ENCODE peak calls at places on chromosomes 5 and 9, in six cellular contexts. One of them, this sample, is unnamed.
A peak's percentile ranks its signal among the peaks of the same experiment; 100 is the strongest.

GRCh38 chr5:168647083-168647482 is 67.9 kb upstream of the PANK3 start:
- DNase-seq in immature natural killer cell: no peak
- DNase-seq in CD4-positive, alpha-beta memory T cell: no peak
- DNase-seq in mucosa of gallbladder: no peak
- DNase-seq in sigmoid colon: no peak
- DNase-seq in H4: no peak
- DNase-seq in this sample: no peak

GRCh38 chr5:155773680-155774079 is 553.3 kb upstream of the SGCD start:
- DNase-seq in immature natural killer cell: peak; percentile 61
- DNase-seq in CD4-positive, alpha-beta memory T cell: no peak
- DNase-seq in mucosa of gallbladder: no peak
- DNase-seq in sigmoid colon: no peak
- DNase-seq in H4: no peak
- DNase-seq in this sample: no peak

GRCh38 chr9:78289474-78289873 is 7.5 kb upstream of the PSAT1 start:
- DNase-seq in immature natural killer cell: no peak
- DNase-seq in CD4-positive, alpha-beta memory T cell: no peak
- DNase-seq in mucosa of gallbladder: no peak
- DNase-seq in sigmoid colon: no peak
- DNase-seq in H4: no peak
- DNase-seq in this sample: no peak

GRCh38 chr5:138911441-138911840 is 36.3 kb upstream of the LRRTM2 start:
- DNase-seq in immature natural killer cell: no peak
- DNase-seq in CD4-positive, alpha-beta memory T cell: no peak
- DNase-seq in mucosa of gallbladder: no peak
- DNase-seq in sigmoid colon: no peak
- DNase-seq in H4: no peak
- DNase-seq in this sample: no peak

GRCh38 chr9:26937816-26938371 is 9.1 kb downstream of the PLAA start:
- DNase-seq in immature natural killer cell: no peak
- DNase-seq in CD4-positive, alpha-beta memory T cell: no peak
- DNase-seq in mucosa of gallbladder: no peak
- DNase-seq in sigmoid colon: no peak
- DNase-seq in H4: no peak
- DNase-seq in this sample: no peak

GRCh38 chr5:581941-582340 is 30.2 kb upstream of the CEP72 start:
- DNase-seq in immature natural killer cell: no peak
- DNase-seq in CD4-positive, alpha-beta memory T cell: no peak
- DNase-seq in mucosa of gallbladder: no peak
- DNase-seq in sigmoid colon: peak; percentile 1
- DNase-seq in H4: no peak
- DNase-seq in this sample: no peak

GRCh38 chr9:38371495-38371894 is 21.0 kb upstream of the ALDH1B1 start:
- DNase-seq in immature natural killer cell: no peak
- DNase-seq in CD4-positive, alpha-beta memory T cell: peak; percentile 30
- DNase-seq in mucosa of gallbladder: peak; percentile 58
- DNase-seq in sigmoid colon: no peak
- DNase-seq in H4: peak; percentile 35
- DNase-seq in this sample: no peak

GRCh38 chr9:135349212-135349962 is 130.2 kb upstream of the PPP1R26 start:
- DNase-seq in immature natural killer cell: no peak
- DNase-seq in CD4-positive, alpha-beta memory T cell: no peak
- DNase-seq in mucosa of gallbladder: no peak
- DNase-seq in sigmoid colon: no peak
- DNase-seq in H4: no peak
- DNase-seq in this sample: no peak

GRCh38 chr9:4118666-4119065 is 181.2 kb downstream of the GLIS3 start:
- DNase-seq in immature natural killer cell: no peak
- DNase-seq in CD4-positive, alpha-beta memory T cell: no peak
- DNase-seq in mucosa of gallbladder: no peak
- DNase-seq in sigmoid colon: no peak
- DNase-seq in H4: no peak
- DNase-seq in this sample: no peak

GRCh38 chr9:93188426-93189368 is 4.8 kb downstream of the WNK2 start:
- DNase-seq in immature natural killer cell: no peak
- DNase-seq in CD4-positive, alpha-beta memory T cell: no peak
- DNase-seq in mucosa of gallbladder: no peak
- DNase-seq in sigmoid colon: no peak
- DNase-seq in H4: no peak
- DNase-seq in this sample: no peak

GRCh38 chr5:58902765-58903164 is 319.9 kb downstream of the RAB3C start:
- DNase-seq in immature natural killer cell: no peak
- DNase-seq in CD4-positive, alpha-beta memory T cell: no peak
- DNase-seq in mucosa of gallbladder: no peak
- DNase-seq in sigmoid colon: no peak
- DNase-seq in H4: no peak
- DNase-seq in this sample: no peak

GRCh38 chr5:169914766-169915165 is 65.5 kb downstream of the INSYN2B start:
- DNase-seq in immature natural killer cell: no peak
- DNase-seq in CD4-positive, alpha-beta memory T cell: no peak
- DNase-seq in mucosa of gallbladder: peak; percentile 13
- DNase-seq in sigmoid colon: no peak
- DNase-seq in H4: no peak
- DNase-seq in this sample: no peak

GRCh38 chr9:82934949-82935348 is 128.0 kb downstream of the RASEF start:
- DNase-seq in immature natural killer cell: no peak
- DNase-seq in CD4-positive, alpha-beta memory T cell: no peak
- DNase-seq in mucosa of gallbladder: peak; percentile 73
- DNase-seq in sigmoid colon: no peak
- DNase-seq in H4: peak; percentile 93
- DNase-seq in this sample: no peak

GRCh38 chr5:132872788-132873118 is 715 bp upstream of the LEAP2 start:
- DNase-seq in immature natural killer cell: no peak
- DNase-seq in CD4-positive, alpha-beta memory T cell: no peak
- DNase-seq in mucosa of gallbladder: no peak
- DNase-seq in sigmoid colon: no peak
- DNase-seq in H4: no peak
- DNase-seq in this sample: no peak

GRCh38 chr5:99911971-99912370 is 623.2 kb upstream of the FAM174A start:
- DNase-seq in immature natural killer cell: no peak
- DNase-seq in CD4-positive, alpha-beta memory T cell: no peak
- DNase-seq in mucosa of gallbladder: no peak
- DNase-seq in sigmoid colon: no peak
- DNase-seq in H4: no peak
- DNase-seq in this sample: peak; percentile 1

GRCh38 chr5:112594060-112594850 is 143.4 kb upstream of the APC start:
- DNase-seq in immature natural killer cell: peak; percentile 24
- DNase-seq in CD4-positive, alpha-beta memory T cell: no peak
- DNase-seq in mucosa of gallbladder: no peak
- DNase-seq in sigmoid colon: no peak
- DNase-seq in H4: no peak
- DNase-seq in this sample: no peak

GRCh38 chr5:44320188-44320587 is 69.0 kb downstream of the FGF10 start:
- DNase-seq in immature natural killer cell: no peak
- DNase-seq in CD4-positive, alpha-beta memory T cell: no peak
- DNase-seq in mucosa of gallbladder: no peak
- DNase-seq in sigmoid colon: no peak
- DNase-seq in H4: no peak
- DNase-seq in this sample: no peak

GRCh38 chr9:124475158-124475867 is 25.1 kb downstream of the ADGRD2 start:
- DNase-seq in immature natural killer cell: no peak
- DNase-seq in CD4-positive, alpha-beta memory T cell: no peak
- DNase-seq in mucosa of gallbladder: no peak
- DNase-seq in sigmoid colon: no peak
- DNase-seq in H4: no peak
- DNase-seq in this sample: no peak

GRCh38 chr5:17178316-17178715 is 39.1 kb upstream of the BASP1 start:
- DNase-seq in immature natural killer cell: no peak
- DNase-seq in CD4-positive, alpha-beta memory T cell: no peak
- DNase-seq in mucosa of gallbladder: no peak
- DNase-seq in sigmoid colon: no peak
- DNase-seq in H4: no peak
- DNase-seq in this sample: no peak